ENCODE peak calls at places on chromosomes 5 and 9, in eight cellular contexts. X is SW480, C is HCT116, V is GM18507, B is GM13977, T is SJSA1, Q is NCI-H1417, A is neuronal stem cell. P is an unnamed sample.

GRCh38 chr5:141521244-141521781 is 32.4 kb downstream of the PCDHGC5 start:
- DNase-seq in V (no peak), A (peak), T (peak), X (peak), B (no peak), Q (no peak), C (peak), P (peak)

GRCh38 chr5:17361331-17361730 is 136.7 kb upstream of the TAF11L2 start:
- DNase-seq in A (no peak), T (no peak), B (no peak), V (no peak), X (no peak), C (no peak), Q (no peak), P (no peak)

GRCh38 chr5:124894541-124894940 is 148.1 kb upstream of the ZNF608 start:
- DNase-seq in Q (no peak), B (no peak), V (no peak), A (no peak), T (no peak), X (no peak), C (no peak), P (no peak)

GRCh38 chr5:127938746-127939145 is 144.8 kb upstream of the SLC12A2 start:
- DNase-seq in C (no peak), X (no peak), A (no peak), T (no peak), B (no peak), V (no peak), Q (no peak), P (peak)

GRCh38 chr9:90960941-90961340 is 159.3 kb downstream of the SYK start:
- DNase-seq in T (no peak), V (no peak), A (no peak), B (no peak), Q (no peak), C (no peak), X (no peak), P (no peak)

GRCh38 chr5:6827815-6828214 is 114.6 kb downstream of the TENT4A start:
- DNase-seq in B (peak), C (no peak), X (no peak), V (no peak), Q (peak), T (no peak), A (no peak), P (no peak)

GRCh38 chr9:32866292-32866691 is 83.0 kb downstream of the TMEM215 start:
- DNase-seq in Q (no peak), V (no peak), T (no peak), C (no peak), B (no peak), X (no peak), A (no peak), P (no peak)

GRCh38 chr9:16135916-16136315 is 583.1 kb downstream of the CCDC171 start:
- DNase-seq in C (no peak), Q (no peak), X (no peak), V (no peak), B (no peak), A (no peak), T (no peak), P (no peak)

GRCh38 chr9:123399803-123400378 is 43.9 kb downstream of the CRB2 start:
- DNase-seq in Q (no peak), T (no peak), C (no peak), X (no peak), V (peak), A (no peak), B (peak), P (no peak)

GRCh38 chr5:51990241-51990640 is 607.0 kb downstream of the ISL1 start:
- DNase-seq in X (no peak), B (no peak), A (no peak), C (no peak), Q (no peak), V (no peak), T (no peak), P (no peak)

P was measured in PC-9.